ENCODE peak calls at places on chromosomes 16 and 17, in six cellular contexts. C is Karpas-422; G is stimulated activated naive CD8-positive, alpha-beta T cell treated with anti-CD3 and anti-CD28 coated beads, Interleukin-15, Interleukin-2, amounts not matched to agents 100 U/mL and 50 U/mL, for 24 hours; L is Daoy; J is stimulated activated CD8-positive, alpha-beta memory T cell treated with anti-CD3 and anti-CD28 coated beads, Interleukin-15, amount 100 ng/mL, for 24 hours; M is activated naive CD4-positive, alpha-beta T cell treated with anti-CD3 and anti-CD28 coated beads, Interleukin-2, amount 50 U/mL, for 72 hours. B is an unnamed sample.

GRCh38 chr17:45969726-45970125 is 29.3 kb upstream of the STH start:
- DNase-seq in C (no peak), G (no peak), L (no peak), J (no peak), M (no peak), B (no peak)

GRCh38 chr16:5215911-5216310 is 118.3 kb upstream of the EEF2KMT start:
- DNase-seq in C (no peak), G (no peak), L (peak), J (no peak), M (no peak), B (no peak)

GRCh38 chr16:85055503-85056210 is 28.1 kb downstream of the KIAA0513 start:
- DNase-seq in C (peak), G (peak), L (peak), J (no peak), M (peak), B (peak)

GRCh38 chr17:30296499-30297038 is 4.8 kb upstream of the BLMH start:
- DNase-seq in C (no peak), G (no peak), L (peak), J (no peak), M (no peak), B (peak)

GRCh38 chr17:27573971-27574525 is 56.9 kb upstream of the LGALS9 start:
- DNase-seq in C (no peak), G (no peak), L (peak), J (no peak), M (no peak), B (no peak)

GRCh38 chr17:16419929-16420271 is 4.5 kb downstream of the TRPV2 start:
- DNase-seq in C (no peak), G (peak), L (peak), J (no peak), M (no peak), B (peak)

GRCh38 chr16:82192665-82193064 is 22.6 kb upstream of the MPHOSPH6 start:
- DNase-seq in C (no peak), G (peak), L (peak), J (no peak), M (peak), B (peak)

GRCh38 chr16:76293980-76294690 is 16.9 kb downstream of the CNTNAP4 start:
- DNase-seq in C (no peak), G (no peak), L (no peak), J (no peak), M (no peak), B (no peak)

GRCh38 chr17:41697122-41697962 is 8.7 kb downstream of the EIF1 start:
- DNase-seq in C (no peak), G (no peak), L (no peak), J (no peak), M (no peak), B (no peak)

GRCh38 chr17:80254396-80255241 is 6.0 kb upstream of the RNF213 start:
- DNase-seq in C (no peak), G (peak), L (peak), J (no peak), M (peak), B (peak)

GRCh38 chr17:15411556-15412198 is 55.7 kb downstream of the CDRT4 start:
- DNase-seq in C (no peak), G (no peak), L (no peak), J (no peak), M (no peak), B (no peak)

B was measured in A172.